ENCODE peak calls at places on chromosomes 3 and 15, in six cellular contexts. A, V, X, M, T and K are unnamed samples.

GRCh38 chr3:8301977-8302589 is 199.5 kb upstream of the LMCD1 start:
- DNase-seq in A (no peak), V (no peak), X (peak; percentile 31), M (no peak), T (peak; percentile 35), K (peak; percentile 8)

GRCh38 chr3:100358413-100358812 is 23.9 kb downstream of the NIT2 start:
- DNase-seq in A (no peak), V (no peak), X (peak; percentile 58), M (no peak), T (no peak), K (no peak)

GRCh38 chr3:9833078-9833477 is 10.7 kb downstream of the RPUSD3 start:
- DNase-seq in A (no peak), V (no peak), X (no peak), M (no peak), T (no peak), K (no peak)

GRCh38 chr3:69353492-69353891 is 32.4 kb downstream of the FRMD4B start:
- DNase-seq in A (no peak), V (no peak), X (no peak), M (no peak), T (no peak), K (no peak)

GRCh38 chr3:37984596-37984995 is 6.0 kb upstream of the VILL start:
- DNase-seq in A (no peak), V (no peak), X (no peak), M (no peak), T (no peak), K (no peak)

GRCh38 chr3:43531835-43532234 is 90.0 kb downstream of the ANO10 start:
- DNase-seq in A (no peak), V (no peak), X (peak; percentile 9), M (no peak), T (no peak), K (peak; percentile 22)

GRCh38 chr15:65611888-65612615 is 1.1 kb upstream of the INTS14 start:
- DNase-seq in A (no peak), V (no peak), X (peak; percentile 47), M (no peak), T (no peak), K (no peak)

GRCh38 chr3:41265823-41266273 is 66.5 kb downstream of the CTNNB1 start:
- DNase-seq in A (no peak), V (no peak), X (peak; percentile 96), M (no peak), T (no peak), K (no peak)

GRCh38 chr3:127206154-127206553 is 13.2 kb downstream of the PRR23E start:
- DNase-seq in A (no peak), V (no peak), X (no peak), M (no peak), T (no peak), K (no peak)

GRCh38 chr3:42014949-42015533 is 53.1 kb upstream of the ULK4 start:
- DNase-seq in A (no peak), V (no peak), X (peak; percentile 85), M (peak; percentile 55), T (no peak), K (no peak)

GRCh38 chr3:66856555-66856954 is 141.6 kb upstream of the KBTBD8 start:
- DNase-seq in A (no peak), V (no peak), X (no peak), M (no peak), T (no peak), K (no peak)

GRCh38 chr15:88238618-88239430 is 17.7 kb downstream of the NTRK3 start:
- DNase-seq in A (no peak), V (no peak), X (no peak), M (no peak), T (no peak), K (no peak)

GRCh38 chr3:120524171-120524923 is 71.8 kb upstream of the NDUFB4 start:
- DNase-seq in A (no peak), V (no peak), X (no peak), M (no peak), T (no peak), K (no peak)

GRCh38 chr15:69400850-69401249 is 13.3 kb upstream of the KIF23 start:
- DNase-seq in A (no peak), V (no peak), X (no peak), M (no peak), T (no peak), K (no peak)

GRCh38 chr15:39239562-39239961 is 341.3 kb upstream of the THBS1 start:
- DNase-seq in A (no peak), V (no peak), X (no peak), M (no peak), T (no peak), K (no peak)

GRCh38 chr3:125310623-125311076 is 64.5 kb downstream of the ZNF148 start:
- DNase-seq in A (peak; percentile 33), V (no peak), X (peak; percentile 5), M (peak; percentile 13), T (no peak), K (no peak)

GRCh38 chr15:38562278-38562677 is 2.3 kb downstream of the RASGRP1 start:
- DNase-seq in A (no peak), V (no peak), X (no peak), M (no peak), T (no peak), K (no peak)

GRCh38 chr15:76147906-76148553 is 88.2 kb downstream of the TMEM266 start:
- DNase-seq in A (no peak), V (no peak), X (no peak), M (peak; percentile 63), T (peak; percentile 12), K (peak; percentile 27)

GRCh38 chr15:69478259-69478687 is 25.7 kb downstream of the RPLP1 start:
- DNase-seq in A (no peak), V (no peak), X (peak; percentile 35), M (peak; percentile 44), T (peak; percentile 37), K (no peak)

GRCh38 chr15:89359471-89360293 is 25.1 kb upstream of the POLG start:
- DNase-seq in A (no peak), V (no peak), X (no peak), M (no peak), T (no peak), K (no peak)

GRCh38 chr3:119817071-119817470 is 35.2 kb downstream of the NR1I2 start:
- DNase-seq in A (no peak), V (no peak), X (no peak), M (no peak), T (no peak), K (no peak)

GRCh38 chr3:9400626-9401025 is 3.2 kb downstream of the SETD5 start:
- DNase-seq in A (no peak), V (no peak), X (no peak), M (no peak), T (no peak), K (no peak)

GRCh38 chr3:71916747-71917369 is 131.9 kb upstream of the PROK2 start:
- DNase-seq in A (no peak), V (no peak), X (no peak), M (peak; percentile 13), T (no peak), K (no peak)

GRCh38 chr3:129280183-129280582 is 1.5 kb downstream of the HMCES start:
- DNase-seq in A (no peak), V (no peak), X (no peak), M (no peak), T (no peak), K (no peak)

GRCh38 chr3:129286081-129286480 is 7.4 kb downstream of the HMCES start:
- DNase-seq in A (no peak), V (no peak), X (no peak), M (no peak), T (no peak), K (no peak)

GRCh38 chr3:129281726-129282125 is 3.1 kb downstream of the HMCES start:
- DNase-seq in A (no peak), V (no peak), X (no peak), M (no peak), T (no peak), K (no peak)

GRCh38 chr3:129278970-129279906 is 568 bp downstream of the HMCES start:
- DNase-seq in A (no peak), V (peak; percentile 25), X (peak; percentile 67), M (peak; percentile 47), T (peak; percentile 10), K (no peak)

GRCh38 chr3:129282727-129283327 is 4.2 kb downstream of the HMCES start:
- DNase-seq in A (peak; percentile 88), V (no peak), X (peak; percentile 12), M (no peak), T (no peak), K (no peak)
- TF ChIP-seq POLR2AphosphoS5 in A (no peak), V (no peak), X (no peak), M (no peak), T (no peak), K (no peak)

GRCh38 chr15:71228403-71228802 is 113.1 kb downstream of the THSD4 start:
- DNase-seq in A (no peak), V (no peak), X (no peak), M (no peak), T (no peak), K (no peak)
- H3K4me3 ChIP-seq in A (no peak overlapping the region), V (no peak overlapping the region), X (no peak overlapping the region), M (no peak overlapping the region), T (no peak overlapping the region), K (no peak overlapping the region)

DNA sequence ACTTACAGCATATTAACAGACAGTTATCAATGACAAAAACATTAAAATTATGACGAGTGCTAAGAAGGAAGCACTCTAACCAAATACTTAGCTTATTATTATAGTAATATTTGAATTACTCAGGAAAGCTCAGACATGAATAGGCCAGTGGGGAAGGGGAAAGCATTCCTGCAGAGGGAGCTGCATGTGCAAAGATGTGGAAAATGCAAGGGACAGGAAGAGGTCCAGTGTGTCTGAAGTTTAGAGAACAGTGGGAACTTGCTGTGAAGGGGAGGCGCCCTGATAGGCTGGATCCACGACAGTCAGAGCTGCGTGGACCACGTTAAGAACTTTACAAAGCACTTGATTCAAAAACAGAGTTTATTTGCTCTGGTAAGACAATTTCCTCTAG is 1.2 kb upstream of the SPICE1 start:
- DNase-seq in A (no peak), V (no peak), X (peak; percentile 44), M (peak; percentile 42), T (no peak), K (no peak)
- TF ChIP-seq POLR2AphosphoS5 in A (no peak), V (no peak), X (no peak), M (no peak), T (no peak), K (no peak)

GRCh38 chr3:46882377-46883015 is 5.0 kb downstream of the PTH1R start:
- DNase-seq in A (no peak), V (no peak), X (no peak), M (no peak), T (no peak), K (no peak)
- H3K4me3 ChIP-seq in A (peak overlapping the region; percentile 60), V (peak overlapping the region; percentile 50), X (peak overlapping the region; percentile 47), M (peak overlapping the region; percentile 45), T (no peak overlapping the region), K (peak overlapping the region; percentile 33)

GRCh38 chr3:196138927-196139680 is 57.2 kb upstream of the TFRC start:
- DNase-seq in A (no peak), V (peak; percentile 57), X (no peak), M (no peak), T (no peak), K (no peak)

GRCh38 chr3:196138464-196138863 is 56.6 kb upstream of the TFRC start:
- DNase-seq in A (no peak), V (no peak), X (no peak), M (no peak), T (no peak), K (no peak)

GRCh38 chr3:196131921-196132320 is 50.0 kb upstream of the TFRC start:
- DNase-seq in A (no peak), V (no peak), X (no peak), M (no peak), T (no peak), K (no peak)

GRCh38 chr3:196134691-196135090 is 52.8 kb upstream of the TFRC start:
- DNase-seq in A (no peak), V (no peak), X (no peak), M (no peak), T (no peak), K (no peak)

GRCh38 chr3:196135693-196136639 is 54.1 kb upstream of the TFRC start:
- DNase-seq in A (no peak), V (peak; percentile 92), X (no peak), M (no peak), T (no peak), K (no peak)
- TF ChIP-seq POLR2AphosphoS5 in A (no peak), V (no peak), X (no peak), M (no peak), T (no peak), K (no peak)